ENCODE peak calls at places on chromosome 20, in seven cellular contexts. H, T, K, V, N, C and L are unnamed samples.

GRCh38 chr20:41261790-41262717 is 55.5 kb downstream of the ZHX3 start:
- DNase-seq in H (no peak), T (no peak), K (no peak), V (no peak), N (no peak), C (no peak), L (no peak)

GRCh38 chr20:45918182-45918737 is 6.3 kb upstream of the PLTP start:
- DNase-seq in H (no peak), T (no peak), K (no peak), V (no peak), N (no peak), C (no peak), L (no peak)

GRCh38 chr20:34065260-34065659 is 46.8 kb downstream of the EIF2S2 start:
- DNase-seq in H (no peak), T (no peak), K (no peak), V (peak; percentile 40), N (no peak), C (no peak), L (no peak)

GRCh38 chr20:25706793-25707192 is 10.1 kb upstream of the ZNF337 start:
- DNase-seq in H (no peak), T (no peak), K (peak; percentile 13), V (no peak), N (no peak), C (no peak), L (no peak)

GRCh38 chr20:59829415-59830106 is 103.9 kb downstream of the SYCP2 start:
- DNase-seq in H (no peak), T (no peak), K (no peak), V (peak; percentile 10), N (no peak), C (no peak), L (no peak)

GRCh38 chr20:58693226-58694006 is 816 bp downstream of the NPEPL1 start:
- DNase-seq in H (peak; percentile 46), T (no peak), K (no peak), V (no peak), N (no peak), C (no peak), L (no peak)

GRCh38 chr20:37741560-37741959 is 47.7 kb downstream of the CTNNBL1 start:
- DNase-seq in H (no peak), T (no peak), K (no peak), V (no peak), N (no peak), C (no peak), L (no peak)

GRCh38 chr20:62795023-62795761 is 1.1 kb upstream of the MRGBP start:
- DNase-seq in H (no peak), T (peak; percentile 19), K (peak; percentile 59), V (peak; percentile 55), N (no peak), C (peak; percentile 75), L (peak; percentile 64)

GRCh38 chr20:2698912-2699311 is 6.3 kb downstream of the EBF4 start:
- DNase-seq in H (no peak), T (no peak), K (no peak), V (no peak), N (no peak), C (no peak), L (no peak)

GRCh38 chr20:18092890-18093289 is 35.2 kb upstream of the OVOL2 start:
- DNase-seq in H (no peak), T (no peak), K (no peak), V (no peak), N (no peak), C (no peak), L (no peak)

GRCh38 chr20:32845786-32846185 is 12.9 kb upstream of the EFCAB8 start:
- DNase-seq in H (no peak), T (no peak), K (no peak), V (no peak), N (no peak), C (no peak), L (no peak)

GRCh38 chr20:3712279-3712873 is at the start of gene SIGLEC1:
- DNase-seq in H (no peak), T (no peak), K (no peak), V (no peak), N (no peak), C (no peak), L (no peak)

GRCh38 chr20:48154040-48154439 is 368.8 kb upstream of the SULF2 start:
- DNase-seq in H (no peak), T (no peak), K (no peak), V (no peak), N (no peak), C (no peak), L (no peak)